ENCODE peak calls at places on chromosomes 6 and 20, in nine cellular contexts. M is mesothelial cell of epicardium; N is AG04449; V is RWPE1; O is foreskin fibroblast; X is GF-D8; C is ecto neural progenitor cell; F is EL; Z is stimulated activated CD4-positive, alpha-beta T cell treated with anti-CD3 and anti-CD28 coated beads, Interleukin-2, amount 100 ng/mL, for 24 hours. D is an unnamed sample.

GRCh38 chr6:22754111-22754510 is 184.7 kb downstream of the HDGFL1 start:
- DNase-seq in M (no peak), N (no peak), V (no peak), O (peak), X (no peak), C (no peak), F (peak), Z (no peak), D (peak)

GRCh38 chr6:38492031-38492430 is 147.7 kb downstream of the BTBD9 start:
- DNase-seq in M (no peak), N (no peak), V (no peak), O (no peak), X (no peak), C (no peak), F (no peak), Z (no peak), D (no peak)

GRCh38 chr20:35776513-35777101 is 4.8 kb downstream of the PHF20 start:
- DNase-seq in M (peak), N (no peak), V (no peak), O (peak), X (no peak), C (no peak), F (peak), Z (no peak), D (peak)

GRCh38 chr6:27049863-27050781 is 197.4 kb upstream of the PRSS16 start:
- DNase-seq in M (no peak), N (no peak), V (no peak), O (no peak), X (no peak), C (peak), F (no peak), Z (no peak), D (no peak)

GRCh38 chr6:28867078-28867414 is 56.7 kb downstream of the TRIM27 start:
- DNase-seq in M (no peak), N (no peak), V (no peak), O (peak), X (no peak), C (no peak), F (no peak), Z (peak), D (no peak)

GRCh38 chr20:16260911-16261310 is 312.3 kb downstream of the KIF16B start:
- DNase-seq in M (no peak), N (peak), V (no peak), O (peak), X (no peak), C (no peak), F (peak), Z (no peak), D (no peak)

GRCh38 chr6:42448906-42449659 is 2.6 kb downstream of the TRERF1 start:
- DNase-seq in M (no peak), N (no peak), V (peak), O (no peak), X (peak), C (no peak), F (peak), Z (no peak), D (no peak)

GRCh38 chr6:14664112-14664592 is 546.6 kb downstream of the CD83 start:
- DNase-seq in M (no peak), N (no peak), V (no peak), O (no peak), X (no peak), C (no peak), F (no peak), Z (no peak), D (no peak)

GRCh38 chr20:14067631-14068030 is 72.3 kb downstream of the MACROD2 start:
- DNase-seq in M (no peak), N (no peak), V (no peak), O (no peak), X (no peak), C (no peak), F (no peak), Z (no peak), D (no peak)

GRCh38 chr6:168417158-168417557 is 23.8 kb upstream of the SMOC2 start:
- DNase-seq in M (no peak), N (no peak), V (no peak), O (no peak), X (no peak), C (peak), F (no peak), Z (no peak), D (no peak)

GRCh38 chr6:2839982-2840793 is 1.5 kb downstream of the SERPINB1 start:
- DNase-seq in M (no peak), N (no peak), V (no peak), O (no peak), X (no peak), C (no peak), F (no peak), Z (no peak), D (no peak)

GRCh38 chr20:49136817-49137571 is 51.1 kb downstream of the STAU1 start:
- DNase-seq in M (no peak), N (no peak), V (no peak), O (no peak), X (no peak), C (no peak), F (no peak), Z (no peak), D (no peak)

GRCh38 chr6:47159763-47160162 is 117.6 kb upstream of the ADGRF1 start:
- DNase-seq in M (no peak), N (no peak), V (no peak), O (no peak), X (no peak), C (no peak), F (no peak), Z (no peak), D (no peak)